ENCODE peak calls at places on chromosomes 7 and 10, in six cellular contexts. One of them, this sample, is unnamed.

GRCh38 chr10:21413680-21414079 is 111.8 kb downstream of the SKIDA1 start:
- DNase-seq in GM12865: no peak
- DNase-seq in IMR-90: no peak
- DNase-seq in GM23338: no peak
- DNase-seq in fibroblast of pulmonary artery: no peak
- DNase-seq in GM12878: no peak
- DNase-seq in this sample: no peak

GRCh38 chr7:142482899-142483658 is 225.2 kb upstream of the PRSS58 start:
- DNase-seq in GM12865: peak
- DNase-seq in fibroblast of pulmonary artery: peak
- DNase-seq in IMR-90: peak
- DNase-seq in GM23338: peak
- DNase-seq in GM12878: no peak
- DNase-seq in this sample: no peak

GRCh38 chr10:97919012-97919411 is 69.4 kb downstream of the GOLGA7B start:
- DNase-seq in IMR-90: no peak
- DNase-seq in GM12865: no peak
- DNase-seq in fibroblast of pulmonary artery: peak
- DNase-seq in GM23338: no peak
- DNase-seq in GM12878: no peak
- DNase-seq in this sample: no peak

GRCh38 chr10:43046288-43046991 is 30.4 kb upstream of the RET start:
- DNase-seq in fibroblast of pulmonary artery: no peak
- DNase-seq in IMR-90: no peak
- DNase-seq in GM12878: no peak
- DNase-seq in GM12865: no peak
- DNase-seq in GM23338: peak
- DNase-seq in this sample: no peak

GRCh38 chr10:85060944-85061343 is 732.6 kb downstream of the CCSER2 start:
- DNase-seq in GM12878: no peak
- DNase-seq in fibroblast of pulmonary artery: no peak
- DNase-seq in GM12865: no peak
- DNase-seq in GM23338: no peak
- DNase-seq in IMR-90: no peak
- DNase-seq in this sample: no peak

GRCh38 chr7:105399043-105399725 is 10.5 kb upstream of the SRPK2 start:
- DNase-seq in GM12878: no peak
- DNase-seq in IMR-90: peak
- DNase-seq in GM12865: peak
- DNase-seq in GM23338: peak
- DNase-seq in fibroblast of pulmonary artery: peak
- DNase-seq in this sample: peak

GRCh38 chr10:101841826-101842225 is 1.8 kb downstream of the KCNIP2 start:
- DNase-seq in GM12878: no peak
- DNase-seq in fibroblast of pulmonary artery: no peak
- DNase-seq in GM23338: no peak
- DNase-seq in GM12865: no peak
- DNase-seq in IMR-90: no peak
- DNase-seq in this sample: no peak

GRCh38 chr10:110220383-110220782 is 13.0 kb downstream of the MXI1 start:
- DNase-seq in GM23338: no peak
- DNase-seq in IMR-90: no peak
- DNase-seq in GM12865: no peak
- DNase-seq in fibroblast of pulmonary artery: no peak
- DNase-seq in GM12878: no peak
- DNase-seq in this sample: no peak

GRCh38 chr7:92766461-92767003 is 69.8 kb downstream of the CDK6 start:
- DNase-seq in IMR-90: peak
- DNase-seq in GM23338: no peak
- DNase-seq in GM12878: no peak
- DNase-seq in fibroblast of pulmonary artery: peak
- DNase-seq in GM12865: no peak
- DNase-seq in this sample: no peak
- H3K4me3 ChIP-seq in IMR-90: no peak
- H3K4me3 ChIP-seq in GM23338: no peak
- H3K4me3 ChIP-seq in GM12878: no peak
- H3K4me3 ChIP-seq in fibroblast of pulmonary artery: no peak
- H3K4me3 ChIP-seq in GM12865: no peak
- H3K4me3 ChIP-seq in this sample: no peak

DNA sequence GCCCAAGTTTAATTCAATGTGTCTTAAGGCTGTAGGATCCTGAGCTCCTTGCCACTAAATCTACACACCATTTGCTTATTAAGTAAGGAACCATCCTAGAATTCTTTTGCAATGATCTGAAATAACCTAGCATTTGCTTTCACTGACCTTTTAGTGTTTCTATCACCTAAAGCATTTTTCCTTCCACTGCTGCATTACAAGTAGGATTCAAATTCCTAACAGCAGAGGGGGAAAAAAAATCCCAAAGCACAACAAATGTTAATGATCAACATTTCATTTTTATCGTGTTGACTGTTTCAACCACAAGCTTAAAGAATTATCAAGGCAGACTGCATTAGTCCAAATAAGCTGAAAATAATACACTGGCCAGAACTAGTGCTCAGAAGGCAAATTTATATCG is 174.7 kb upstream of the TCF7L2 start:
- DNase-seq in fibroblast of pulmonary artery: no peak
- DNase-seq in GM12865: no peak
- DNase-seq in IMR-90: peak
- DNase-seq in GM23338: no peak
- DNase-seq in GM12878: no peak
- DNase-seq in this sample: no peak
- TF ChIP-seq CTCF in fibroblast of pulmonary artery: peak
- TF ChIP-seq CTCF in GM12865: no peak
- TF ChIP-seq CTCF in IMR-90: peak
- TF ChIP-seq CTCF in GM23338: no peak
- TF ChIP-seq CTCF in GM12878: no peak
- TF ChIP-seq CTCF in this sample: peak

GRCh38 chr10:88987840-88988239 is 2.8 kb upstream of the FAS start:
- DNase-seq in GM12865: no peak
- DNase-seq in GM12878: no peak
- DNase-seq in GM23338: no peak
- DNase-seq in fibroblast of pulmonary artery: no peak
- DNase-seq in IMR-90: no peak
- DNase-seq in this sample: no peak
- H3K4me3 ChIP-seq in GM12865: no peak
- H3K4me3 ChIP-seq in GM12878: no peak
- H3K4me3 ChIP-seq in GM23338: no peak
- H3K4me3 ChIP-seq in fibroblast of pulmonary artery: no peak
- H3K4me3 ChIP-seq in IMR-90: no peak
- H3K4me3 ChIP-seq in this sample: no peak

DNA sequence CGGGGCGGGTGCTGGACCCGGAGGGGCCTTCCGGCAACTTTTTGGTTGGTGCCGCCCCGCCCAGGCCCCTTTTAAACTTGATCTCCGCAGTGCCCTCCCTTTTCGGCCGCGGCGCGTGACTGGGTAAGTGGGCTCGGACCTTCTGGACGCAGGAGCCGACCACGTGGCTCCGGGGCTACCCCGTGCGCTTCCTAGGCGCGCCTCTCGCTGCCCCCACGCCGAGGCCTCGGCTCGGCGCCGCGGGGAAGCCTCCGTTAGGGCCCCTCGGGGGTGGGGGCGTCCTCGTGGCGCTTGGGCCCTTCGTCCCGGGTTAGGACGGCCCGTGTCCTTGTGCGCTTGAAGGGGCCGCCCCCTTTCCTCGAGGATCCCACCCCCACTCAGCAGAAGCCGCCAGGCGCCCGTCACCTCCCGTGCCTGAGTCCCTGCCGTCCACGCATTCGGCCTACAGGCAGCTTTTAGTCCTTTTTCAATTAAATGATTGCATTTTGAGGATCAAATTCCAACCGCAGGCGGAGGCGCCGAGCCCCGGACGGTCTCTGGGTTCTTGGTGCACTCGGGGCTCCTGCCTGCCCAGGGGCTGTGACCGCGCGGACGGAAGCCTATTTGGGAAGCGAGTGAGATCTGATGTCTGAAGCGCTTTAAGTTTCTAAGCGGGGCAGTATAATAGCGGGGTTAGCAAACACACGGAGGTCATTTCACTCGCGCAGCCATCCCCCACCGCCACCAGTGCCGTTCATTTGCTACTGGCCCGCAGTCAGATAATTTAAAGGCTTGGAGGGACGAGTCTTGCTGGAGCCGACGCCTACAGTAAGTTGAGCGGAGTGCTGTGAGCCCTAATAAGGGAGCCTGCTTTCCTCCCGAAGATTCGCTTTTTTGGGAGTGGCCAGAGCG is 31.8 kb upstream of the TOMM7 start:
- DNase-seq in GM12878: peak
- DNase-seq in IMR-90: peak
- DNase-seq in GM12865: peak
- DNase-seq in GM23338: peak
- DNase-seq in fibroblast of pulmonary artery: peak
- DNase-seq in this sample: peak
- TF ChIP-seq CTCF in GM12878: peak
- TF ChIP-seq CTCF in IMR-90: no peak
- TF ChIP-seq CTCF in GM12865: no peak
- TF ChIP-seq CTCF in GM23338: no peak
- TF ChIP-seq CTCF in fibroblast of pulmonary artery: no peak
- TF ChIP-seq CTCF in this sample: no peak

GRCh38 chr7:76285604-76286374 is 16.7 kb upstream of the HSPB1 start:
- DNase-seq in fibroblast of pulmonary artery: no peak
- DNase-seq in GM12865: no peak
- DNase-seq in GM23338: no peak
- DNase-seq in IMR-90: no peak
- DNase-seq in GM12878: no peak
- DNase-seq in this sample: no peak

GRCh38 chr7:76282344-76283253 is 19.9 kb upstream of the HSPB1 start:
- DNase-seq in GM12865: no peak
- DNase-seq in GM12878: no peak
- DNase-seq in fibroblast of pulmonary artery: no peak
- DNase-seq in IMR-90: no peak
- DNase-seq in GM23338: peak
- DNase-seq in this sample: no peak

GRCh38 chr7:76281706-76282343 is 20.6 kb upstream of the HSPB1 start:
- DNase-seq in GM23338: peak
- DNase-seq in IMR-90: no peak
- DNase-seq in GM12878: no peak
- DNase-seq in fibroblast of pulmonary artery: no peak
- DNase-seq in GM12865: no peak
- DNase-seq in this sample: no peak

GRCh38 chr7:76281006-76281705 is 21.3 kb upstream of the HSPB1 start:
- DNase-seq in GM12865: no peak
- DNase-seq in GM12878: no peak
- DNase-seq in GM23338: no peak
- DNase-seq in IMR-90: no peak
- DNase-seq in fibroblast of pulmonary artery: no peak
- DNase-seq in this sample: no peak

GRCh38 chr7:76283254-76284159 is 19.0 kb upstream of the HSPB1 start:
- DNase-seq in GM23338: no peak
- DNase-seq in GM12878: no peak
- DNase-seq in GM12865: no peak
- DNase-seq in fibroblast of pulmonary artery: no peak
- DNase-seq in IMR-90: no peak
- DNase-seq in this sample: no peak
- H3K4me3 ChIP-seq in GM23338: peak
- H3K4me3 ChIP-seq in GM12878: no peak
- H3K4me3 ChIP-seq in GM12865: no peak
- H3K4me3 ChIP-seq in fibroblast of pulmonary artery: peak
- H3K4me3 ChIP-seq in IMR-90: peak
- H3K4me3 ChIP-seq in this sample: peak

GRCh38 chr10:70233939-70234300 is 691 bp upstream of the PPA1 start:
- DNase-seq in GM12865: no peak
- DNase-seq in GM23338: no peak
- DNase-seq in fibroblast of pulmonary artery: no peak
- DNase-seq in GM12878: no peak
- DNase-seq in IMR-90: no peak
- DNase-seq in this sample: no peak
- TF ChIP-seq CTCF in GM12865: no peak
- TF ChIP-seq CTCF in GM23338: no peak
- TF ChIP-seq CTCF in fibroblast of pulmonary artery: no peak
- TF ChIP-seq CTCF in GM12878: no peak
- TF ChIP-seq CTCF in IMR-90: no peak
- TF ChIP-seq CTCF in this sample: no peak

GRCh38 chr7:78769551-78770101 is 683.8 kb downstream of the MAGI2 start:
- DNase-seq in fibroblast of pulmonary artery: no peak
- DNase-seq in IMR-90: no peak
- DNase-seq in GM12865: peak
- DNase-seq in GM23338: no peak
- DNase-seq in GM12878: peak
- DNase-seq in this sample: no peak
- H3K4me3 ChIP-seq in fibroblast of pulmonary artery: no peak
- H3K4me3 ChIP-seq in IMR-90: peak
- H3K4me3 ChIP-seq in GM12865: no peak
- H3K4me3 ChIP-seq in GM23338: peak
- H3K4me3 ChIP-seq in GM12878: no peak
- H3K4me3 ChIP-seq in this sample: peak